ENCODE peak calls at places on chromosomes 7 and 10, in nine cellular contexts. One of them, this sample, is unnamed. For H3K4me1, the result is how much of the 10 kb centered on the place peaks cover.

GRCh38 chr7:117505238-117505637 is 25.4 kb downstream of the CFTR start:
- DNase-seq in GM23338: peak
- DNase-seq in vagina: no peak
- DNase-seq in uterus: no peak
- DNase-seq in upper lobe of left lung: no peak
- DNase-seq in heart left ventricle: no peak
- DNase-seq in Peyer's patch: no peak
- DNase-seq in left ventricle myocardium inferior: no peak
- DNase-seq in cardiac muscle cell: no peak
- DNase-seq in this sample: no peak

GRCh38 chr10:6716521-6716920 is 136.4 kb upstream of the PRKCQ start:
- DNase-seq in GM23338: no peak
- DNase-seq in vagina: peak
- DNase-seq in uterus: peak
- DNase-seq in upper lobe of left lung: no peak
- DNase-seq in heart left ventricle: no peak
- DNase-seq in Peyer's patch: no peak
- DNase-seq in left ventricle myocardium inferior: no peak
- DNase-seq in cardiac muscle cell: peak
- DNase-seq in this sample: no peak

GRCh38 chr10:30701471-30702173 is 72.1 kb upstream of the LYZL2 start:
- DNase-seq in GM23338: no peak
- DNase-seq in vagina: no peak
- DNase-seq in uterus: no peak
- DNase-seq in upper lobe of left lung: peak
- DNase-seq in heart left ventricle: no peak
- DNase-seq in Peyer's patch: peak
- DNase-seq in left ventricle myocardium inferior: no peak
- DNase-seq in cardiac muscle cell: peak
- DNase-seq in this sample: no peak

GRCh38 chr10:76113952-76114351 is 682.5 kb downstream of the LRMDA start:
- DNase-seq in GM23338: no peak
- DNase-seq in vagina: no peak
- DNase-seq in uterus: no peak
- DNase-seq in upper lobe of left lung: no peak
- DNase-seq in heart left ventricle: no peak
- DNase-seq in Peyer's patch: no peak
- DNase-seq in left ventricle myocardium inferior: no peak
- DNase-seq in cardiac muscle cell: peak
- DNase-seq in this sample: no peak

GRCh38 chr10:103204353-103205255 is 11.5 kb upstream of the NT5C2 start:
- DNase-seq in GM23338: peak
- DNase-seq in vagina: no peak
- DNase-seq in uterus: no peak
- DNase-seq in upper lobe of left lung: no peak
- DNase-seq in heart left ventricle: no peak
- DNase-seq in Peyer's patch: no peak
- DNase-seq in left ventricle myocardium inferior: no peak
- DNase-seq in cardiac muscle cell: no peak
- DNase-seq in this sample: no peak

GRCh38 chr7:92609921-92610518 is 19.8 kb upstream of the FAM133B start:
- DNase-seq in GM23338: peak
- DNase-seq in vagina: no peak
- DNase-seq in uterus: no peak
- DNase-seq in upper lobe of left lung: no peak
- DNase-seq in heart left ventricle: no peak
- DNase-seq in Peyer's patch: no peak
- DNase-seq in left ventricle myocardium inferior: no peak
- DNase-seq in cardiac muscle cell: peak
- DNase-seq in this sample: no peak

GRCh38 chr7:158044156-158044823 is 543.3 kb downstream of the PTPRN2 start:
- DNase-seq in GM23338: no peak
- DNase-seq in vagina: no peak
- DNase-seq in uterus: no peak
- DNase-seq in upper lobe of left lung: no peak
- DNase-seq in heart left ventricle: no peak
- DNase-seq in Peyer's patch: no peak
- DNase-seq in left ventricle myocardium inferior: no peak
- DNase-seq in cardiac muscle cell: no peak
- DNase-seq in this sample: no peak

GRCh38 chr10:78028438-78029293 is 649 bp downstream of the POLR3A start:
- DNase-seq in GM23338: peak
- DNase-seq in vagina: no peak
- DNase-seq in uterus: no peak
- DNase-seq in upper lobe of left lung: peak
- DNase-seq in heart left ventricle: no peak
- DNase-seq in Peyer's patch: no peak
- DNase-seq in left ventricle myocardium inferior: no peak
- DNase-seq in cardiac muscle cell: peak
- DNase-seq in this sample: no peak

GRCh38 chr7:131627589-131628212 is 71.3 kb upstream of the PODXL start:
- DNase-seq in GM23338: no peak
- DNase-seq in vagina: no peak
- DNase-seq in uterus: no peak
- DNase-seq in upper lobe of left lung: no peak
- DNase-seq in heart left ventricle: no peak
- DNase-seq in Peyer's patch: no peak
- DNase-seq in left ventricle myocardium inferior: no peak
- DNase-seq in cardiac muscle cell: no peak
- DNase-seq in this sample: no peak

GRCh38 chr7:131633342-131633843 is 77.0 kb upstream of the PODXL start:
- DNase-seq in GM23338: no peak
- DNase-seq in vagina: no peak
- DNase-seq in uterus: peak
- DNase-seq in upper lobe of left lung: no peak
- DNase-seq in heart left ventricle: no peak
- DNase-seq in Peyer's patch: no peak
- DNase-seq in left ventricle myocardium inferior: no peak
- DNase-seq in cardiac muscle cell: peak
- DNase-seq in this sample: no peak

GRCh38 chr7:131628634-131629033 is 72.2 kb upstream of the PODXL start:
- DNase-seq in GM23338: no peak
- DNase-seq in vagina: no peak
- DNase-seq in uterus: no peak
- DNase-seq in upper lobe of left lung: no peak
- DNase-seq in heart left ventricle: no peak
- DNase-seq in Peyer's patch: no peak
- DNase-seq in left ventricle myocardium inferior: no peak
- DNase-seq in cardiac muscle cell: no peak
- DNase-seq in this sample: no peak

GRCh38 chr7:131629203-131629871 is 72.9 kb upstream of the PODXL start:
- DNase-seq in GM23338: no peak
- DNase-seq in vagina: no peak
- DNase-seq in uterus: peak
- DNase-seq in upper lobe of left lung: no peak
- DNase-seq in heart left ventricle: peak
- DNase-seq in Peyer's patch: no peak
- DNase-seq in left ventricle myocardium inferior: peak
- DNase-seq in cardiac muscle cell: peak
- DNase-seq in this sample: no peak

DNA sequence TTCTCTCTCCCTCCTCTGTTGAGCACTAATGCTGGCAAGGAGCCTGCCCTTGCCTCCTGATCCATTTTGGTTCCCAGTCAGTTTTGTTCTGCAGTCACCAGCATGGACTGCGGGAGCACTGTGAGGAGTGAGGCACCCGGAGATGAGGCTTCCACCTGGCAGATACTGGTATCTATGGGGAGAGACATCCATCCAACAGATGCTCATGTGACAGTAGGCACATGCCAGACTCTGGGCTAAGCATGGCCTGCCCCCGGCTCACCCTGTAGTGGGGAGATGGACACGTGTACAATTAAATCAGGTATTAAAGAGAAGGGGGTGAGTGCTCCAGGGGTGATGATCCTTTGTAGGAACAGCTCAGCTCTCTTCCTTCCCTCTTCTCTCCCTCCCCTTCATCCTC is 74.0 kb upstream of the PODXL start:
- DNase-seq in GM23338: no peak
- DNase-seq in vagina: no peak
- DNase-seq in uterus: no peak
- DNase-seq in upper lobe of left lung: no peak
- DNase-seq in heart left ventricle: no peak
- DNase-seq in Peyer's patch: no peak
- DNase-seq in left ventricle myocardium inferior: no peak
- DNase-seq in cardiac muscle cell: no peak
- DNase-seq in this sample: no peak
- H3K4me1 ChIP-seq in GM23338: under half
- H3K4me1 ChIP-seq in vagina: under half
- H3K4me1 ChIP-seq in uterus: under half
- H3K4me1 ChIP-seq in upper lobe of left lung: under half
- H3K4me1 ChIP-seq in heart left ventricle: half or more
- H3K4me1 ChIP-seq in Peyer's patch: under half
- H3K4me1 ChIP-seq in left ventricle myocardium inferior: half or more
- H3K4me1 ChIP-seq in cardiac muscle cell: under half
- H3K4me1 ChIP-seq in this sample: half or more

DNA sequence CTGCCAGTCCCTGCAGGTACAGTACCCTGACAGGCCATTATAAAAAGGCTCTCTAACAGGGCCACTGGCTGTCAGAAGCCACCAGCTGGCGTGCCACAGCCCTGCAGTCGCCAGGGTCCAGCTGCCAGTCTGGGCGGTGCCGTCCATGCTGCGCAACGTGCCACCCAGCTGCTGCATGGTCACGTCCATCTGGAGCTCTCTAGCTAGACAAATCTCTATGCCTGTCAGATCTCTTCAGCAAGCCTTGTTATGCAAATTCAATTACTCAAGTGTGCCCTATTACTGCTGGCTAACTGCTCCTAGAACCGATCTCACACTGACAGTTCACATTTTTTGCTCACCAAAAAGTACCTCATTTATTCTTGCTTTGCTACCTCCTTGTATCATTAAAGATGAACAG is 75.9 kb downstream of the HIBADH start:
- DNase-seq in GM23338: no peak
- DNase-seq in vagina: no peak
- DNase-seq in uterus: no peak
- DNase-seq in upper lobe of left lung: no peak
- DNase-seq in heart left ventricle: no peak
- DNase-seq in Peyer's patch: no peak
- DNase-seq in left ventricle myocardium inferior: no peak
- DNase-seq in cardiac muscle cell: no peak
- DNase-seq in this sample: peak
- TF ChIP-seq CTCF in GM23338: no peak
- TF ChIP-seq CTCF in vagina: no peak
- TF ChIP-seq CTCF in uterus: no peak
- TF ChIP-seq CTCF in upper lobe of left lung: no peak
- TF ChIP-seq CTCF in heart left ventricle: no peak
- TF ChIP-seq CTCF in Peyer's patch: no peak
- TF ChIP-seq CTCF in left ventricle myocardium inferior: no peak
- TF ChIP-seq CTCF in cardiac muscle cell: no peak
- TF ChIP-seq CTCF in this sample: no peak

GRCh38 chr7:122438492-122438891 is 133.9 kb upstream of the FEZF1 start:
- DNase-seq in GM23338: peak
- DNase-seq in vagina: no peak
- DNase-seq in uterus: no peak
- DNase-seq in upper lobe of left lung: no peak
- DNase-seq in heart left ventricle: no peak
- DNase-seq in Peyer's patch: no peak
- DNase-seq in left ventricle myocardium inferior: no peak
- DNase-seq in cardiac muscle cell: no peak
- DNase-seq in this sample: no peak

GRCh38 chr7:122438001-122438400 is 133.5 kb upstream of the FEZF1 start:
- DNase-seq in GM23338: peak
- DNase-seq in vagina: no peak
- DNase-seq in uterus: no peak
- DNase-seq in upper lobe of left lung: no peak
- DNase-seq in heart left ventricle: no peak
- DNase-seq in Peyer's patch: no peak
- DNase-seq in left ventricle myocardium inferior: no peak
- DNase-seq in cardiac muscle cell: no peak
- DNase-seq in this sample: no peak

GRCh38 chr7:122442929-122443328 is 138.4 kb upstream of the FEZF1 start:
- DNase-seq in GM23338: peak
- DNase-seq in vagina: no peak
- DNase-seq in uterus: no peak
- DNase-seq in upper lobe of left lung: no peak
- DNase-seq in heart left ventricle: no peak
- DNase-seq in Peyer's patch: no peak
- DNase-seq in left ventricle myocardium inferior: no peak
- DNase-seq in cardiac muscle cell: no peak
- DNase-seq in this sample: no peak
- H3K4me3 ChIP-seq in GM23338: no peak
- H3K4me3 ChIP-seq in vagina: no peak
- H3K4me3 ChIP-seq in uterus: no peak
- H3K4me3 ChIP-seq in upper lobe of left lung: no peak
- H3K4me3 ChIP-seq in heart left ventricle: no peak
- H3K4me3 ChIP-seq in Peyer's patch: no peak
- H3K4me3 ChIP-seq in left ventricle myocardium inferior: no peak
- H3K4me3 ChIP-seq in cardiac muscle cell: no peak
- H3K4me3 ChIP-seq in this sample: no peak

GRCh38 chr7:129843365-129843898 is 109.3 kb downstream of the UBE2H start:
- DNase-seq in GM23338: peak
- DNase-seq in vagina: no peak
- DNase-seq in uterus: no peak
- DNase-seq in upper lobe of left lung: no peak
- DNase-seq in heart left ventricle: no peak
- DNase-seq in Peyer's patch: no peak
- DNase-seq in left ventricle myocardium inferior: no peak
- DNase-seq in cardiac muscle cell: no peak
- DNase-seq in this sample: no peak

GRCh38 chr7:129845178-129845971 is 107.4 kb downstream of the UBE2H start:
- DNase-seq in GM23338: no peak
- DNase-seq in vagina: peak
- DNase-seq in uterus: no peak
- DNase-seq in upper lobe of left lung: no peak
- DNase-seq in heart left ventricle: no peak
- DNase-seq in Peyer's patch: no peak
- DNase-seq in left ventricle myocardium inferior: no peak
- DNase-seq in cardiac muscle cell: peak
- DNase-seq in this sample: no peak

GRCh38 chr7:129845972-129846327 is 106.8 kb downstream of the UBE2H start:
- DNase-seq in GM23338: no peak
- DNase-seq in vagina: no peak
- DNase-seq in uterus: no peak
- DNase-seq in upper lobe of left lung: no peak
- DNase-seq in heart left ventricle: no peak
- DNase-seq in Peyer's patch: no peak
- DNase-seq in left ventricle myocardium inferior: no peak
- DNase-seq in cardiac muscle cell: peak
- DNase-seq in this sample: no peak

GRCh38 chr7:129841465-129841864 is 111.3 kb downstream of the UBE2H start:
- DNase-seq in GM23338: no peak
- DNase-seq in vagina: peak
- DNase-seq in uterus: no peak
- DNase-seq in upper lobe of left lung: no peak
- DNase-seq in heart left ventricle: no peak
- DNase-seq in Peyer's patch: no peak
- DNase-seq in left ventricle myocardium inferior: no peak
- DNase-seq in cardiac muscle cell: no peak
- DNase-seq in this sample: no peak

DNA sequence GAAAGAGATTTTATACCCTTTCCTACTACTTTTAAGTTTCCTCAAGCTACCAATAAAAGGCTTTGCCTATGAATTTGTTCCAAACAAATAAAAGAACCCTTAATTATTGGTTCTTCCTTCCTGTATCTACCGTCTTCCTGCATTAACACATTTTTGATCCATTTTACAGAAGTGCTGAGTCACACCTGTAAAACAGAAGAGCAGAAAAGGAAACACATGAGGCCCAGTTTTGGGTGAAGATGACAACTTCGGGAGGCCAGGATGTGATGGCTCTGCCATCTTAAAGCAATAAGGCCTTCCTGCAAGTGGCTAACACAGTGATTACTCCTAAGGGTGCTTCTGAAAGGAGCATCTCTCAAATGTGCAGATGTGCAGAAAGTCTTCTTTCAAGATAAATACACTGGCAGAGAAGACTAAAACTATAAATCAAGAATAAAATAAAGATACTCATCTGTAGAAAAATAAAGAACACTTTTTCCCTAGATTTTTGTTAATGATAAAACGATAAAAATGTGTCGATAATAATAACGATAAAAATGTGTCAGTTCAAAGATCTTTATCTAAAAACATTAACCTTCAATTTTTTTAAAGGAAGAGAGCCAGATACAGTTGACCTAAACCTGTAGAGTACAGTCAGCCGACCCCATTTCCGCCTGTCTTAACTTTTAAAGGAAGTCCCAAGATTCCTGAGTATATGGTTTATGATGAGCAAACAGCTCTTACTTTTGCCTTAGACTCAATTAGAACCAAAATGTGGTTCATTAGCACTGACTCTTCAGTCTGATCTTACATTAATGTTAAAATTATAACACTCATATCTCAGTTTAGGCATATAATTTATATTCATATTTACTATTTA is 108.5 kb downstream of the UBE2H start:
- DNase-seq in GM23338: peak
- DNase-seq in vagina: no peak
- DNase-seq in uterus: no peak
- DNase-seq in upper lobe of left lung: no peak
- DNase-seq in heart left ventricle: no peak
- DNase-seq in Peyer's patch: no peak
- DNase-seq in left ventricle myocardium inferior: no peak
- DNase-seq in cardiac muscle cell: no peak
- DNase-seq in this sample: no peak
- H3K4me1 ChIP-seq in GM23338: under half
- H3K4me1 ChIP-seq in vagina: half or more
- H3K4me1 ChIP-seq in uterus: under half
- H3K4me1 ChIP-seq in upper lobe of left lung: under half
- H3K4me1 ChIP-seq in heart left ventricle: half or more
- H3K4me1 ChIP-seq in Peyer's patch: under half
- H3K4me1 ChIP-seq in left ventricle myocardium inferior: half or more
- H3K4me1 ChIP-seq in cardiac muscle cell: under half
- H3K4me1 ChIP-seq in this sample: half or more

This sample was measured in heart right ventricle.